ENCODE peak calls at places on chromosome 20, in four cellular contexts. K, O, S and P are unnamed samples.

GRCh38 chr20:45341939-45342862 is 6.0 kb downstream of the SDC4 start:
- DNase-seq in O (no peak), K (peak), S (no peak), P (no peak)

GRCh38 chr20:32539817-32540675 is 45.1 kb downstream of the NOL4L start:
- DNase-seq in K (peak), O (no peak), S (no peak), P (no peak)

GRCh38 chr20:58753267-58753928 is 60.8 kb downstream of the NPEPL1 start:
- DNase-seq in O (no peak), S (no peak), K (no peak), P (no peak)

GRCh38 chr20:4814696-4815252 is 93.1 kb downstream of the PRND start:
- DNase-seq in S (peak), K (no peak), O (no peak), P (no peak)

GRCh38 chr20:40317156-40317790 is 371.8 kb downstream of the MAFB start:
- DNase-seq in O (no peak), S (no peak), K (no peak), P (no peak)

GRCh38 chr20:48143435-48144081 is 358.3 kb upstream of the SULF2 start:
- DNase-seq in K (no peak), S (no peak), O (no peak), P (no peak)

GRCh38 chr20:24580006-24580405 is 110.6 kb downstream of the SYNDIG1 start:
- DNase-seq in K (no peak), O (no peak), S (no peak), P (no peak)

GRCh38 chr20:14892782-14893181 is 555.4 kb upstream of the FLRT3 start:
- DNase-seq in O (no peak), K (no peak), S (no peak), P (no peak)

GRCh38 chr20:35317416-35317815 is 25.2 kb upstream of the FAM83C start:
- DNase-seq in S (no peak), K (no peak), O (no peak), P (no peak)

GRCh38 chr20:5786930-5787826 is 37.0 kb downstream of the SHLD1 start:
- DNase-seq in O (peak), S (no peak), K (no peak), P (no peak)

GRCh38 chr20:19254086-19254821 is 41.8 kb downstream of the SLC24A3 start:
- DNase-seq in K (no peak), O (no peak), S (no peak), P (no peak)

GRCh38 chr20:52461602-52462001 is 270.0 kb upstream of the ZFP64 start:
- DNase-seq in O (no peak), S (no peak), K (no peak), P (no peak)

GRCh38 chr20:45320948-45321595 is 13.0 kb upstream of the MATN4 start:
- DNase-seq in K (no peak), O (no peak), S (peak), P (no peak)

GRCh38 chr20:37524221-37524700 is 3.2 kb downstream of the NNAT start:
- DNase-seq in S (no peak), O (no peak), K (no peak), P (peak)

GRCh38 chr20:8877294-8877693 is 191.6 kb upstream of the PLCB4 start:
- DNase-seq in O (no peak), S (no peak), K (no peak), P (no peak)

GRCh38 chr20:5191829-5192569 is 65.2 kb downstream of the CDS2 start:
- DNase-seq in K (peak), S (peak), O (peak), P (peak)

GRCh38 chr20:11917663-11918062 is at the start of gene BTBD3:
- DNase-seq in S (no peak), O (no peak), K (no peak), P (no peak)

GRCh38 chr20:36775826-36776225 is 2.3 kb upstream of the DSN1 start:
- DNase-seq in O (no peak), K (no peak), S (no peak), P (no peak)

DNA sequence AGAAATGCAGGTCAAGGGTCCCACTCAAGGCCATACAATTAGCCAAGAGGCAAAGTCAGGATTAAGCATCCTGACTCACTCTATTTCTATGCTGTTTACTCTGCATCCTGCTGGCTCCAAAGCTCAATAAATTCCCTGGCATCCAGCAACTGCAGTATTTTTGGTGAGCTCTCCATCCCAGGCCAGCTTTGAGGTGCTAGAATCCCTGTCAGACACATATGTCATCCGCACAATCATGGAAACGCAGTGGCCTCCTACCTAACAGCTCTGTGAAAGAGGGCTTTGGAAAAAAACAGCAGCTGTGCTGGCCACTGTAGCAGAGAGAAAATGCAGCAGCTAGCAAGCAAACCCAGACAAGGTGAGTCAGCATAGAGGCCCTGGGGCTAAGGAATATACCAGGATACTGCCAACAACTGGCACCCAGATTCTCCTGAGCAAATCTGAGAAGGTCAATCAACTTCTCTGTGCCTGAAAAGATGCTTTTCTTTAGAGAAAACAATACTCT is 58.4 kb downstream of the ANKEF1 start:
- DNase-seq in K (no peak), O (peak), S (no peak), P (no peak)
- TF ChIP-seq POLR2AphosphoS2 in K (no peak), O (no peak), S (no peak), P (no peak)

DNA sequence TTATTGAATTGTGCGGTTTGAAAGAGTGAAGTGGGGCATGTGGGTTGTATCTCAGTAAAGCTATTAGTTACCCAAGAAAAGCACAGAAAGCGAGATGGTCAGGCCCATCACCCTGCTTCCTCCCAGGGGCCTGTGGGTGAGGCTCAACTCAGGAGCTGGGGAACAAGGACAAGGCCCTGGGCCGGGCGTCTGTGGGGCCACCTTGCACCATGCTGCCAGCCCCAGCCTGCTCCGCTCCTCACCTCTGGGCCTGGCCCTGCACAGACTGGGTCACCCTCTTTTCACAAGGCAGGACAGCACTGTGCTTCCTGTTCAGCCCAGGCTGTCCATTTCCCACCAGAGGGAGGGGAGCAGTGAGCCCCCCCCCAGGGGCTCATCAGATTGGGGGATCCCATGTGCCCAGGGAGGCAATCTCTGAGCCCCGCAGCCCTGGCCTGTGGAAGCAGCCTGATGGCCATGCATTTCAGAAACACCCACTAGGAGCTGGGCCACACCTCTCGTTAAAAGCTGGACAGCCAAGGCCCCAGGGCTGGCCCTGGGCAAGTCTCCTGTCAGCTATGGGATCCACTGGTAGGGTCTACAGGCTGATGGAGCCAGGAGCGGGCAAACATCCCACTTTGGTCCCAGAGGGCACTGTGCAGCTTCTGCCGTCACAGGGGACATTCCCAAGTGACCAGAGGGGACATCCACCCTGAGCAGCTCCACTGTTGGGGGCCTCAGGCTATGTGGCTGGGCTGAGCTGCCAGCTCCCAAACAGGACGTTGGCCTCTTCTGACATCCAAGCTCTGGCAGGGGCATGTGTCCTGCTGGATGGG is 55.9 kb downstream of the YTHDF1 start:
- DNase-seq in O (no peak), K (no peak), S (no peak), P (no peak)
- TF ChIP-seq POLR2AphosphoS2 in O (no peak), K (no peak), S (no peak), P (no peak)

GRCh38 chr20:1995531-1996310 is 1.9 kb upstream of the PDYN start:
- DNase-seq in K (no peak), S (no peak), O (no peak), P (no peak)

GRCh38 chr20:2000286-2000685 is 6.4 kb upstream of the PDYN start:
- DNase-seq in S (no peak), K (no peak), O (no peak), P (no peak)

GRCh38 chr20:1998715-1999114 is 4.9 kb upstream of the PDYN start:
- DNase-seq in K (no peak), O (no peak), S (no peak), P (no peak)

GRCh38 chr20:1998193-1998520 is 4.3 kb upstream of the PDYN start:
- DNase-seq in S (no peak), K (no peak), O (no peak), P (no peak)

GRCh38 chr20:1997483-1998192 is 3.8 kb upstream of the PDYN start:
- DNase-seq in K (no peak), S (no peak), O (no peak), P (no peak)
- TF ChIP-seq POLR2AphosphoS2 in K (no peak), S (no peak), O (no peak), P (no peak)

GRCh38 chr20:17059465-17059864 is 167.4 kb upstream of the PCSK2 start:
- DNase-seq in S (no peak), K (no peak), O (peak), P (no peak)
- TF ChIP-seq POLR2AphosphoS2 in S (no peak), K (no peak), O (no peak), P (no peak)

GRCh38 chr20:49907405-49908257 is 7.7 kb downstream of the SPATA2 start:
- DNase-seq in S (no peak), O (no peak), K (no peak), P (no peak)

GRCh38 chr20:49908258-49908565 is 7.1 kb downstream of the SPATA2 start:
- DNase-seq in S (no peak), K (no peak), O (no peak), P (no peak)

GRCh38 chr20:49910340-49910706 is 5.0 kb downstream of the SPATA2 start:
- DNase-seq in S (no peak), K (no peak), O (no peak), P (no peak)

GRCh38 chr20:49906615-49907154 is 8.6 kb downstream of the SPATA2 start:
- DNase-seq in S (no peak), K (no peak), O (no peak), P (no peak)

DNA sequence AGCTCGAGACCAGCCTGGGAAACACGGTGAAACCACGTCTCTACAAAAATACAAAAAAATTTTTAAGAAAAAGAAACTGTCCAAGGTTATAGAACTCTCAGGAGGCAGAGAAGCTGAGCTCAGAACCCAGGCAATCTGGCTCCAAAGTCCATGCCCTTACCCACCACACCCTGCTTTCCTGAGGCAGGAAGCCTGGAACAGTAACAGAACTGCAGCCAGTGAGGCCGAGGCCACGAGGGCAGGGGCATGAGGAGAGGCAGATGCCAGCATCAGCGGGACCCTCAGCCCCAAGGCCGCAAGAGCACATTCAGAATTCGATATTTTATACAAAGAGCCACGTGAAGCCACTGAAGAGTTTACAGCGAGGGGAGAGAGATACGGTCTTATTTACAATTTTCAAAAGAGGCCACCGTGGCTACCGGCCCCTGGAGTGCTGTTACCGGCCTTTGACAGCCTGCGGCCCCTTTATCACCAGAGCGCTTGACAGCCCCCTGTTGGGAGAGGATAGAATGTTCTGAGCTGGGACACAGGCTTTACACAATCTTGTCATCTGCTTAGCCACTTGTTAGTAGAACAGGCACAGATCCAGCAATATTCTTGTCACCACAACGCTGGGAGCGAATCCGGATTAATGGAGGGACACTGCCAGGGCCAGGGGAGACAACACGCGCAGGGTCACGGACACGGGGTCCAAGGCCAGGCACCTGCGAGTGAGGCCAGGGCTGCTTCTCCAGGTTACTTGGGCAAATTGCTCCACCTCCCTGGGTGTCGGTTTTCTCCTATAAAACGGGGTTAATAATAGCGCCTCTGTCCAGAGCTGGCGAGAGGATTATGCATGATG is 5.6 kb downstream of the SPATA2 start:
- DNase-seq in O (no peak), K (peak), S (no peak), P (peak)
- TF ChIP-seq POLR2AphosphoS2 in O (no peak), K (no peak), S (no peak), P (no peak)

GRCh38 chr20:57638895-57639236 is 18.6 kb upstream of the ZBP1 start:
- DNase-seq in S (no peak), K (no peak), O (peak), P (no peak)

GRCh38 chr20:57633945-57634491 is 13.8 kb upstream of the ZBP1 start:
- DNase-seq in S (no peak), O (no peak), K (no peak), P (no peak)

GRCh38 chr20:57638173-57638894 is 18.1 kb upstream of the ZBP1 start:
- DNase-seq in K (no peak), O (peak), S (no peak), P (no peak)
- TF ChIP-seq POLR2AphosphoS2 in K (no peak), O (no peak), S (no peak), P (no peak)

DNA sequence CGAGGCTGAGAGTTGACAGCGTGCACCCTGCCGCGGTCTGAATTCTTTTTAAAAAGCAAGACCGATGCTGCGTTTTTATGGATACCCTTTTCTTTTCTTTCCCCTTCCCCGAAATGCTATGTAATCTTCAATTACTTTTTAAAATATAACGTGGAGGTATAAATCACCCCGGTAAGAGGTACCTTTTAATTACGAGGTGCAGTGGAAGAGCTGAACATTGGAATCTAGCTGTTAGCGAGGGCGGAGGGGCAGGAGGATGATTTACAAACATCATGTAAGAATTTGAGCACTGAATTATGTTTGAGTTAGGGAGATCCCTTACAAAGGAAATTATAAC is 1.2 kb downstream of the EYA2 start:
- DNase-seq in S (no peak), K (no peak), O (no peak), P (no peak)
- TF ChIP-seq POLR2AphosphoS2 in S (no peak), K (no peak), O (no peak), P (no peak)

GRCh38 chr20:61969806-61970205 is 95.9 kb downstream of the TAF4 start:
- DNase-seq in S (no peak), K (no peak), O (no peak), P (no peak)

GRCh38 chr20:61968036-61968810 is 97.5 kb downstream of the TAF4 start:
- DNase-seq in O (no peak), S (no peak), K (no peak), P (no peak)

GRCh38 chr20:61967300-61967699 is 98.4 kb downstream of the TAF4 start:
- DNase-seq in O (no peak), S (no peak), K (no peak), P (no peak)

GRCh38 chr20:61970357-61970756 is 95.3 kb downstream of the TAF4 start:
- DNase-seq in K (no peak), S (no peak), O (no peak), P (no peak)

DNA sequence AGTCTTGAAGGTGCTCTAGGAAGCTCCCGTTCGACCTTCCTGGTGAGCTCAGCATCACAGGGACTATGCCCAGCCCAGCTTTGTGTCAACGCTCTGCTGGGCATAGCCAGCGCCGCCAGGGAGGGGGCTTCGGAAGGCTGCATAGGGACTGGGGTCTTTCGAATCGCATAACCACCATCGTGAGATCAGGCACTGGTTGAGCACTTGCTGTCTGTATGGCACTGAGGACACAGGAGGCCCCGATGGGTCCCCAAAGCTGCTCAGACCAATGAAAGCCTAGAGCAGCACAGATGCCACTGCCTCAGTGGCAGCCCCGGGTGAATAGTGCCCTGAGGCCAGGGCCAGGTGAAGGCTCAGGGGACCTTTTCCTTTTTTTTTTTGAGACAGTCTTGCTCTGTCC is 96.7 kb downstream of the TAF4 start:
- DNase-seq in K (no peak), O (no peak), S (no peak), P (no peak)
- TF ChIP-seq POLR2AphosphoS2 in K (no peak), O (no peak), S (no peak), P (no peak)

GRCh38 chr20:20366896-20367680 is 816 bp upstream of the INSM1 start:
- DNase-seq in S (no peak), K (no peak), O (peak), P (no peak)
- TF ChIP-seq POLR2AphosphoS2 in S (no peak), K (no peak), O (no peak), P (no peak)